ENCODE peak calls at places on chromosomes 1 and 21, in nine cellular contexts. H is pancreas; T is upper lobe of right lung; U is CD8-positive, alpha-beta T cell; K is hepatocyte; Y is right lobe of liver; Z is heart left ventricle; V is heart right ventricle; D is neural progenitor cell. O is an unnamed sample. For H3K4me1, the result is how much of the 10 kb centered on the place peaks cover.

GRCh38 chr1:112629256-112629655 is 9.6 kb downstream of the CAPZA1 start:
- DNase-seq in T (no peak), H (no peak), Z (no peak), K (no peak), Y (no peak), D (no peak), V (no peak), U (no peak), O (no peak)

GRCh38 chr1:148362141-148362929 is 120.8 kb downstream of the PPIAL4G start:
- DNase-seq in V (no peak), K (peak), D (peak), H (no peak), Y (no peak), U (no peak), T (peak), Z (no peak), O (no peak)

GRCh38 chr1:67367370-67368345 is 60.0 kb downstream of the IL12RB2 start:
- DNase-seq in T (no peak), D (no peak), U (no peak), V (peak), K (peak), Z (peak), Y (peak), H (peak), O (no peak)

GRCh38 chr1:201916649-201917249 is 28.1 kb downstream of the SHISA4 start:
- DNase-seq in V (peak), Z (no peak), D (no peak), K (peak), Y (peak), U (no peak), T (no peak), H (no peak), O (no peak)

GRCh38 chr1:204143276-204144041 is 8.4 kb downstream of the ETNK2 start:
- DNase-seq in Z (no peak), D (no peak), H (peak), T (no peak), U (no peak), Y (peak), K (no peak), V (no peak), O (no peak)

GRCh38 chr1:42038261-42038660 is 114.9 kb upstream of the GUCA2B start:
- DNase-seq in Y (no peak), U (no peak), K (no peak), D (no peak), Z (no peak), H (no peak), T (no peak), V (no peak), O (no peak)

GRCh38 chr21:17476006-17476405 is 36.8 kb upstream of the CXADR start:
- DNase-seq in T (no peak), U (no peak), K (no peak), Y (peak), V (no peak), D (no peak), H (no peak), Z (no peak), O (no peak)

GRCh38 chr1:10295471-10296085 is 85.2 kb downstream of the KIF1B start:
- DNase-seq in U (no peak), Y (no peak), K (no peak), T (no peak), H (no peak), Z (no peak), D (peak), V (no peak), O (no peak)

GRCh38 chr1:14693996-14694395 is 95.5 kb downstream of the KAZN start:
- DNase-seq in H (no peak), T (no peak), K (no peak), Z (no peak), D (no peak), U (no peak), Y (no peak), V (no peak), O (no peak)

GRCh38 chr1:201925961-201926585 is 20.3 kb downstream of the LMOD1 start:
- DNase-seq in V (no peak), K (no peak), H (no peak), Z (no peak), U (no peak), D (no peak), T (no peak), Y (no peak), O (no peak)

GRCh38 chr1:42914092-42914625 is 44.5 kb downstream of the SLC2A1 start:
- DNase-seq in H (no peak), K (no peak), V (no peak), Z (no peak), Y (no peak), D (no peak), T (no peak), U (no peak), O (no peak)

GRCh38 chr1:227884370-227885134 is 63.2 kb downstream of the WNT9A start:
- DNase-seq in K (peak), D (no peak), T (peak), H (peak), Z (peak), Y (peak), V (no peak), U (no peak), O (no peak)

GRCh38 chr21:32795802-32796489 is 24.4 kb upstream of the PAXBP1 start:
- DNase-seq in H (no peak), K (no peak), Y (no peak), U (no peak), T (no peak), D (no peak), Z (no peak), V (no peak), O (no peak)

GRCh38 chr1:231971397-231972233 is 345.0 kb downstream of the DISC1 start:
- DNase-seq in V (no peak), U (no peak), Z (no peak), K (no peak), T (no peak), H (no peak), D (no peak), Y (no peak), O (no peak)

GRCh38 chr1:156100205-156100995 is 14.1 kb upstream of the LMNA start:
- DNase-seq in Y (no peak), K (no peak), T (no peak), V (no peak), U (no peak), D (no peak), H (no peak), Z (no peak), O (no peak)

GRCh38 chr1:12478612-12478985 is 139.4 kb downstream of the DHRS3 start:
- DNase-seq in U (peak), Z (no peak), H (no peak), K (no peak), T (no peak), D (no peak), Y (no peak), V (no peak), O (no peak)

GRCh38 chr1:12480748-12481362 is 137.2 kb downstream of the DHRS3 start:
- DNase-seq in D (no peak), T (no peak), K (peak), U (no peak), Y (no peak), V (no peak), Z (no peak), H (peak), O (peak)

GRCh38 chr1:12479311-12479710 is 138.7 kb downstream of the DHRS3 start:
- DNase-seq in T (no peak), Z (no peak), D (no peak), K (no peak), Y (no peak), U (no peak), H (no peak), V (no peak), O (no peak)

GRCh38 chr1:12481928-12482327 is 136.1 kb downstream of the DHRS3 start:
- DNase-seq in H (no peak), D (no peak), V (no peak), T (no peak), Z (no peak), K (no peak), U (no peak), Y (no peak), O (no peak)

DNA sequence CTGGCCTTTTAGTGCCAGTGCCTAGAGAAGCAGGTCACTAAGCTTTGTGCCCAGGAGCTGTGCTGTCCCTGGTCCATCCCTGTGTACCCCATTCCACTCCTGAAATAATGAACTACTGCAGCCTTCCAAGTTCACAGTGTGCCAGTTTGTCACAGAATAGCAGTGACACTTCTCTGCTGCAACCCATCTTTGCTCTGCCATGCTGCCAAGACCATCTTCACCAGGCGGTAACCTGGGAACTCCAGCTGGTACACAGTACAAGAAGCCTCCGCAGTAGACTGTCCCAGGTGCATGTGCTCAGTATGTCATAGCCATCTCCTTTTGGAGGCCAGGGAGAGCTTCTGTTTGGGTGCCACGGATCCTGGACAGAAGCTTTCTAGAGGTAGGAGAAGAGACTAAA is 138.0 kb downstream of the DHRS3 start:
- DNase-seq in Y (no peak), V (no peak), Z (no peak), U (no peak), D (no peak), K (no peak), H (no peak), T (no peak), O (no peak)
- H3K4me1 ChIP-seq in Y (half or more), V (under half), Z (half or more), U (half or more), D (under half), K (half or more), H (under half), T (half or more), O (half or more)

GRCh38 chr1:6485937-6486250 is 5.6 kb downstream of the PLEKHG5 start:
- DNase-seq in U (no peak), V (no peak), H (no peak), T (no peak), K (peak), D (no peak), Z (no peak), Y (no peak), O (no peak)
- TF ChIP-seq CTCF in U (no peak), V (no peak), H (no peak), T (no peak), K (no peak), D (no peak), Z (no peak), Y (no peak), O (no peak)

GRCh38 chr1:28170036-28170596 is 6.4 kb downstream of the PTAFR start:
- DNase-seq in V (no peak), U (no peak), K (peak), D (no peak), Y (no peak), T (no peak), H (no peak), Z (no peak), O (no peak)
- H3K4me1 ChIP-seq in V (under half), U (under half), K (under half), D (under half), Y (under half), T (under half), H (under half), Z (under half), O (under half)

GRCh38 chr1:20154306-20154831 is 15.2 kb downstream of the PLA2G2F start:
- DNase-seq in T (no peak), K (no peak), Y (peak), V (no peak), D (no peak), U (no peak), H (no peak), Z (no peak), O (no peak)

GRCh38 chr1:20153000-20153418 is 13.9 kb downstream of the PLA2G2F start:
- DNase-seq in D (peak), K (no peak), H (no peak), U (no peak), Z (no peak), V (peak), T (peak), Y (peak), O (no peak)

GRCh38 chr1:20151906-20152598 is 12.9 kb downstream of the PLA2G2F start:
- DNase-seq in Y (peak), D (peak), U (peak), V (peak), H (peak), Z (peak), K (peak), T (peak), O (peak)

GRCh38 chr1:20150969-20151368 is 11.8 kb downstream of the PLA2G2F start:
- DNase-seq in T (no peak), V (no peak), D (no peak), Z (no peak), K (no peak), U (no peak), Y (no peak), H (no peak), O (no peak)

DNA sequence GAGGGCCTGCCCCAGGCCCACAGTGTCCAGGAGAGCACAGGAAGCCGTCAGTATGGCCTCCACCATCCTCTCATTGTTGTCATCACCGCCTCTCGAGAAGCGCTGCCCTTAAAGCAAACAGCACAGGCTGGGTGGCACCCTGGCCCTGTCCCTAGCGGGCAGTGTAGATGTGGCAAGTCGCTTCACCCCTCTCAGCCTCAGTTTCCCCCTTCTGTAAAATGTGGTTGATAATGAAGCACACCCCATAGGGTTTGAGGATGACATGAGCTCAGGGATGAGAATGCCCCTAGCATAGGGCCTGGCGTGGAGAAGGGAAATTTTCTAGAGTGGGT is 13.4 kb downstream of the PLA2G2F start:
- DNase-seq in D (no peak), T (no peak), U (no peak), K (no peak), Y (no peak), V (no peak), H (no peak), Z (no peak), O (no peak)
- TF ChIP-seq CTCF in D (no peak), T (no peak), U (peak), K (no peak), Y (no peak), V (peak), H (no peak), Z (peak), O (peak)

GRCh38 chr1:217184854-217185253 is 446.0 kb downstream of the GPATCH2 start:
- DNase-seq in Z (no peak), H (no peak), D (no peak), K (no peak), Y (no peak), U (no peak), V (no peak), T (no peak), O (no peak)
- H3K4me1 ChIP-seq in Z (under half), H (under half), D (under half), K (under half), Y (under half), U (under half), V (under half), T (under half), O (under half)

GRCh38 chr1:213111502-213111901 is 60.5 kb downstream of the RPS6KC1 start:
- DNase-seq in Y (no peak), V (no peak), T (no peak), Z (no peak), H (no peak), D (no peak), U (no peak), K (no peak), O (no peak)
- TF ChIP-seq CTCF in Y (no peak), V (no peak), T (no peak), Z (no peak), H (no peak), D (no peak), U (no peak), K (no peak), O (no peak)

GRCh38 chr21:42496839-42497202 is 797 bp upstream of the RSPH1 start:
- DNase-seq in K (peak), V (no peak), D (peak), H (no peak), U (no peak), Y (no peak), T (no peak), Z (no peak), O (no peak)
- H3K4me1 ChIP-seq in K (under half), V (under half), D (under half), H (under half), U (under half), Y (under half), T (under half), Z (under half), O (under half)

DNA sequence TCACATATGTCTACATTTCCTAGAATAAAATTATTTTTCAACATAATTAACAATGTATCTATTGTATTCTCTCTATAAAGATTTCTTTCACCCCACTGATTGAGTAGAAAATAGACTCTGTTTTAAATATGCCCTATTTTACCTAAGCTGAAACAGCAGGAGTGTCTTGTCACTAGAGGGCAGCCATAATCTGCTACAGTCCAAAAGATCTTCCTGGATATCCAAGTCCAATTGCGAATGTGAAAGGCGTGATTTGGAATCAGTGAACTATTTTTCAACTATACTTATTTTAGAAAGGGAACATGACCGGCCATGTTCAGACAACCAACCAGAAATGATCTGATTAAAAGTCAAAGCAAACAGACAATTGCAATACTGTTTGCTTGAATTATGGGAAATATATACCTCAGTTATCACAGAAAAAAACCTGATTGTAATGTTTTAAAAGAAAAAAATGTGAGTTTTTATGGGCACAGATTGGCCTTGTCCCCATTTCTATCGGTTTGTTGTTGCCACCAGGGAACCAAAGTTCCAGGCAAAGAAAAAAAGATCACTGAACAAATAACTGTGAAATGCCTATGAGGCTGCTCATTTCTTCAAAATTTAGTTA is 1211.0 kb upstream of the ADGRL4 start:
- DNase-seq in Y (peak), Z (no peak), T (no peak), H (no peak), V (no peak), K (peak), U (no peak), D (peak), O (peak)
- TF ChIP-seq CTCF in Y (peak), Z (peak), T (peak), H (no peak), V (peak), K (peak), U (no peak), D (peak), O (peak)

DNA sequence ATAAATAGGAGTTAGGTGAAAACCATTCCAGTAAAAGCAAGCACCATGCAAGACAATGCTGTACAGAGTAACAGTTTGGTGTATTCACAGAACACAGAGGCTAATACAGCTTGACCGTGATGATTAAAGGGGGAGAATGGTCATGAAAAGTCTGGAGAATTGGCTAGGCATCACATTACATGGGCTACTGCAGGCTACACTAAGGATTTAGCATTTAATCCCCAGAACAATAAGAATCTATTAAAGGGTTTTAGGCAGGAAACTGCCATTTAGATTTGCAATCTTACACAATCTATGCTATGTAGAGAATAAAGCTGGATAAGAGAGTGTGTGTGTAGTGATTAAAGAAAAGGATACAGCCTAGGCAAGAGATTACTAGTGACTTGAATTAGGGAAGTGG is 30.6 kb downstream of the HFM1 start:
- DNase-seq in K (no peak), Z (no peak), V (no peak), H (no peak), Y (no peak), U (no peak), T (no peak), D (peak), O (no peak)
- H3K4me1 ChIP-seq in K (under half), Z (under half), V (under half), H (under half), Y (under half), U (under half), T (under half), D (under half), O (under half)

GRCh38 chr1:190084552-190084951 is 393.1 kb downstream of the BRINP3 start:
- DNase-seq in D (peak), Y (no peak), U (no peak), K (no peak), V (no peak), H (no peak), T (no peak), Z (no peak), O (no peak)
- TF ChIP-seq CTCF in D (peak), Y (no peak), U (no peak), K (no peak), V (no peak), H (no peak), T (no peak), Z (no peak), O (peak)